ENCODE peak calls at places on chromosomes 3 and 15, in nine cellular contexts. M is OCI-LY7; D is astrocyte; Q is psoas muscle; P is cardiac muscle cell; N is tibial artery; G is CD4-positive, alpha-beta T cell; F is left ventricle myocardium inferior; B is endodermal cell. J is an unnamed sample.

GRCh38 chr3:95615592-95616310 is 1198.6 kb upstream of the EPHA6 start:
- DNase-seq in M (no peak), D (no peak), Q (no peak), P (no peak), N (no peak), G (no peak), F (no peak), B (no peak), J (no peak)

GRCh38 chr15:73295630-73296286 is 73.0 kb downstream of the HCN4 start:
- DNase-seq in M (no peak), D (no peak), Q (no peak), P (peak; percentile 79), N (no peak), G (no peak), F (no peak), B (no peak), J (no peak)

GRCh38 chr15:70777156-70777926 is 14.0 kb upstream of the UACA start:
- DNase-seq in M (no peak), D (no peak), Q (no peak), P (peak; percentile 23), N (no peak), G (no peak), F (no peak), B (no peak), J (no peak)

GRCh38 chr15:101579766-101580165 is 72.4 kb downstream of the TM2D3 start:
- DNase-seq in M (no peak), D (peak; percentile 67), Q (no peak), P (no peak), N (no peak), G (no peak), F (no peak), B (no peak), J (no peak)

GRCh38 chr15:48861813-48862431 is 16.0 kb upstream of the EID1 start:
- DNase-seq in M (peak; percentile 77), D (peak; percentile 52), Q (no peak), P (peak; percentile 87), N (no peak), G (peak; percentile 7), F (no peak), B (no peak), J (no peak)

GRCh38 chr15:84947947-84948830 is 33.5 kb upstream of the PDE8A start:
- DNase-seq in M (no peak), D (peak; percentile 96), Q (peak; percentile 43), P (peak; percentile 79), N (peak; percentile 76), G (no peak), F (peak; percentile 36), B (no peak), J (no peak)

GRCh38 chr3:46846624-46847542 is 16.4 kb downstream of the MYL3 start:
- DNase-seq in M (no peak), D (no peak), Q (no peak), P (no peak), N (peak; percentile 64), G (no peak), F (no peak), B (peak; percentile 53), J (no peak)

GRCh38 chr3:28590851-28591250 is 242.2 kb upstream of the AZI2 start:
- DNase-seq in M (no peak), D (peak; percentile 26), Q (no peak), P (no peak), N (no peak), G (no peak), F (no peak), B (no peak), J (no peak)

GRCh38 chr3:185649414-185649813 is 63.3 kb downstream of the SENP2 start:
- DNase-seq in M (no peak), D (peak; percentile 57), Q (no peak), P (peak; percentile 29), N (no peak), G (no peak), F (no peak), B (no peak), J (no peak)

GRCh38 chr15:67715166-67715565 is 110.1 kb upstream of the SKOR1 start:
- DNase-seq in M (no peak), D (no peak), Q (no peak), P (no peak), N (no peak), G (no peak), F (no peak), B (no peak), J (no peak)

GRCh38 chr15:37217567-37217966 is 117.2 kb upstream of the MEIS2 start:
- DNase-seq in M (no peak), D (no peak), Q (no peak), P (no peak), N (no peak), G (no peak), F (no peak), B (no peak), J (no peak)

GRCh38 chr15:72227192-72227586 is 3.8 kb downstream of the PKM start:
- DNase-seq in M (peak; percentile 24), D (peak; percentile 91), Q (peak; percentile 47), P (peak; percentile 85), N (peak; percentile 65), G (no peak), F (no peak), B (no peak), J (no peak)

GRCh38 chr15:46543626-46544025 is 908.8 kb downstream of the SQOR start:
- DNase-seq in M (no peak), D (no peak), Q (no peak), P (no peak), N (no peak), G (no peak), F (no peak), B (no peak), J (no peak)

GRCh38 chr15:61830536-61831330 is 229.5 kb downstream of the VPS13C start:
- DNase-seq in M (no peak), D (no peak), Q (no peak), P (no peak), N (no peak), G (no peak), F (no peak), B (no peak), J (no peak)

GRCh38 chr15:61827131-61827530 is 233.1 kb downstream of the VPS13C start:
- DNase-seq in M (no peak), D (no peak), Q (no peak), P (no peak), N (no peak), G (no peak), F (no peak), B (no peak), J (no peak)

GRCh38 chr15:61829514-61829889 is 230.7 kb downstream of the VPS13C start:
- DNase-seq in M (no peak), D (no peak), Q (no peak), P (no peak), N (no peak), G (no peak), F (no peak), B (no peak), J (no peak)

GRCh38 chr15:61828860-61829513 is 231.3 kb downstream of the VPS13C start:
- DNase-seq in M (no peak), D (no peak), Q (peak; percentile 34), P (no peak), N (no peak), G (no peak), F (no peak), B (no peak), J (no peak)

GRCh38 chr15:61828008-61828407 is 232.2 kb downstream of the VPS13C start:
- DNase-seq in M (no peak), D (no peak), Q (no peak), P (no peak), N (no peak), G (no peak), F (no peak), B (no peak), J (no peak)
- TF ChIP-seq CTCF in M (no peak), D (no peak), Q (no peak), P (no peak), N (no peak), G (no peak), F (no peak), B (peak; percentile 39), J (no peak)

DNA sequence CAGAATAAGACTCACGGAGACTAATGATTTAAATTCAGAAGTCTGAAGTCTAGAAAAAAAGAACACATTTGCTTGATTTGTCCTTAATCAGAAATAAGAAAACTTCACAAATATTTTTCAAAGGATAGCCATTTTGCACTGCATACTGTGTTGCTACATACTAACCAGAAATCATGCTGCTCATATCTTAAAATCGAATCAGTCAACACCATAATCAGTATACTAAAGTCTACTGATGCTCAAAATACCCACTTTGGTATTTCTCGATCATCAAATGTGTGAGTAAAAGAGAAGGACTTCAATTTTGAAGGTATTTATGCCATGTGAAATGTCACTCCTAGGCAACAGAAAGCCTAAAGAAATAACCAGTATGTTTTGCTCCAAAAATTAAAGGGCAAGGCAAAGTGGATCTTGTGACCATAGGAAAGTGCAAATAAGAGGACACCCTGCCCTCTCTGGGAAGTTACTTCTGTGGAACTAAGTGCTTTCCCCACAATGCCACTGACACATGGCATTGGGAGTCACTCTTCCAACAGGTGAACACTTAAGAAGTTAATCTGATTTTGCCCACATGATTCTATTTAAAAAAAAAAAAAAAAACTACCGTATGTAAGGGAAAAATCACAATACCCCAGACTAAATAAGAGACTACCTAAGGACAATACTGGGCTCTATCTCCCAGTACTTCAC is 2.7 kb downstream of the LRIG1 start:
- DNase-seq in M (no peak), D (no peak), Q (no peak), P (no peak), N (no peak), G (no peak), F (no peak), B (no peak), J (no peak)
- H3K27ac ChIP-seq in M (peak overlapping the region; percentile 97), D (no peak overlapping the region), Q (peak overlapping the region; percentile 95), P (no peak overlapping the region), N (peak overlapping the region; percentile 99), G (no peak overlapping the region), F (peak overlapping the region; percentile 96), B (no peak overlapping the region), J (no peak overlapping the region)

GRCh38 chr3:123346726-123347125 is 102.2 kb downstream of the ADCY5 start:
- DNase-seq in M (no peak), D (no peak), Q (no peak), P (peak; percentile 46), N (peak; percentile 87), G (no peak), F (peak; percentile 64), B (no peak), J (peak; percentile 73)
- TF ChIP-seq CTCF in M (no peak), D (no peak), Q (no peak), P (no peak), N (no peak), G (no peak), F (no peak), B (no peak), J (no peak)

GRCh38 chr3:30513374-30514152 is 92.8 kb upstream of the TGFBR2 start:
- DNase-seq in M (no peak), D (no peak), Q (no peak), P (no peak), N (no peak), G (no peak), F (no peak), B (no peak), J (no peak)

GRCh38 chr3:30508319-30508718 is 98.1 kb upstream of the TGFBR2 start:
- DNase-seq in M (no peak), D (no peak), Q (no peak), P (no peak), N (no peak), G (no peak), F (no peak), B (no peak), J (no peak)

GRCh38 chr3:30512596-30512995 is 93.8 kb upstream of the TGFBR2 start:
- DNase-seq in M (no peak), D (no peak), Q (no peak), P (no peak), N (no peak), G (no peak), F (no peak), B (no peak), J (no peak)

GRCh38 chr3:30510596-30510995 is 95.8 kb upstream of the TGFBR2 start:
- DNase-seq in M (no peak), D (peak; percentile 69), Q (no peak), P (no peak), N (no peak), G (no peak), F (no peak), B (no peak), J (no peak)

GRCh38 chr3:30511524-30512278 is 94.7 kb upstream of the TGFBR2 start:
- DNase-seq in M (no peak), D (peak; percentile 98), Q (peak; percentile 20), P (peak; percentile 99), N (no peak), G (no peak), F (no peak), B (no peak), J (no peak)
- H3K27ac ChIP-seq in M (no peak overlapping the region), D (peak overlapping the region; percentile 63), Q (peak overlapping the region; percentile 60), P (no peak overlapping the region), N (peak overlapping the region; percentile 58), G (no peak overlapping the region), F (peak overlapping the region; percentile 64), B (no peak overlapping the region), J (peak overlapping the region; percentile 8)